ENCODE peak calls at places on chromosomes 13 and 19, in six cellular contexts. G is CD4-positive, alpha-beta T cell; F is AG08395; Q is brain pericyte; A is non-pigmented ciliary epithelial cell; L is EL. W is an unnamed sample.

GRCh38 chr19:44111910-44112463 is 1.2 kb upstream of the ZNF225 start:
- DNase-seq in G (no peak), F (peak), Q (peak), A (peak), L (peak), W (peak)

GRCh38 chr19:6218497-6219146 is 61.2 kb downstream of the MLLT1 start:
- DNase-seq in G (peak), F (peak), Q (no peak), A (no peak), L (peak), W (peak)

GRCh38 chr19:14091885-14092462 is 1.4 kb upstream of the SAMD1 start:
- DNase-seq in G (no peak), F (no peak), Q (no peak), A (no peak), L (no peak), W (no peak)

GRCh38 chr13:29496241-29496712 is 99.2 kb downstream of the SLC7A1 start:
- DNase-seq in G (no peak), F (no peak), Q (no peak), A (no peak), L (no peak), W (peak)

GRCh38 chr19:3358919-3359849 is 7.2 kb upstream of the NFIC start:
- DNase-seq in G (peak), F (peak), Q (no peak), A (no peak), L (peak), W (no peak)

GRCh38 chr19:1245884-1246816 is 2.2 kb upstream of the MIDN start:
- DNase-seq in G (no peak), F (no peak), Q (no peak), A (no peak), L (no peak), W (no peak)

GRCh38 chr13:21579754-21580316 is 24.1 kb downstream of the MICU2 start:
- DNase-seq in G (no peak), F (no peak), Q (no peak), A (no peak), L (no peak), W (no peak)

GRCh38 chr13:74036373-74036772 is 97.8 kb downstream of the KLF12 start:
- DNase-seq in G (no peak), F (no peak), Q (no peak), A (no peak), L (no peak), W (no peak)

GRCh38 chr19:28244966-28245365 is 968.0 kb downstream of the UQCRFS1 start:
- DNase-seq in G (no peak), F (no peak), Q (no peak), A (no peak), L (no peak), W (no peak)

GRCh38 chr19:48121909-48122371 is 11.3 kb upstream of the PLA2G4C start:
- DNase-seq in G (no peak), F (no peak), Q (no peak), A (no peak), L (peak), W (no peak)

GRCh38 chr19:33054623-33055022 is 10.1 kb downstream of the RHPN2 start:
- DNase-seq in G (no peak), F (no peak), Q (no peak), A (no peak), L (no peak), W (no peak)

GRCh38 chr19:33467851-33468250 is 53.7 kb downstream of the PEPD start:
- DNase-seq in G (no peak), F (no peak), Q (no peak), A (no peak), L (no peak), W (no peak)

GRCh38 chr13:39051157-39051556 is 12.9 kb downstream of the NHLRC3 start:
- DNase-seq in G (no peak), F (peak), Q (no peak), A (no peak), L (peak), W (peak)

GRCh38 chr19:9362905-9363304 is at the start of gene ZNF177:
- DNase-seq in G (no peak), F (no peak), Q (no peak), A (no peak), L (peak), W (no peak)

GRCh38 chr13:44331446-44331845 is 42.2 kb upstream of the SERP2 start:
- DNase-seq in G (no peak), F (peak), Q (no peak), A (no peak), L (no peak), W (peak)

GRCh38 chr13:112207124-112207523 is 140.2 kb downstream of the SOX1 start:
- DNase-seq in G (no peak), F (no peak), Q (no peak), A (no peak), L (no peak), W (no peak)

GRCh38 chr13:49828452-49828851 is 36.0 kb upstream of the KPNA3 start:
- DNase-seq in G (no peak), F (no peak), Q (no peak), A (no peak), L (no peak), W (no peak)

W was measured in amniotic epithelial cell.